ENCODE peak calls at places on chromosome 12, in eight cellular contexts. H, W, F, K, R, S, X and C are unnamed samples.

GRCh38 chr12:90216815-90217214 is 508.2 kb upstream of the ATP2B1 start:
- DNase-seq in R (no peak), W (no peak), S (no peak), F (no peak), H (no peak), K (no peak), X (no peak), C (no peak)

GRCh38 chr12:12406762-12407161 is 49.9 kb downstream of the BORCS5 start:
- DNase-seq in H (no peak), W (no peak), F (no peak), R (no peak), X (no peak), K (no peak), S (no peak), C (no peak)

GRCh38 chr12:4450551-4451112 is 5.0 kb upstream of the FGF6 start:
- DNase-seq in S (no peak), W (no peak), H (peak; percentile 49), X (no peak), K (peak; percentile 73), F (no peak), R (peak; percentile 34), C (no peak)

GRCh38 chr12:42119085-42119633 is 25.5 kb downstream of the GXYLT1 start:
- DNase-seq in W (no peak), K (no peak), F (no peak), R (no peak), X (no peak), H (no peak), S (no peak), C (no peak)

GRCh38 chr12:52164624-52165023 is 27.2 kb downstream of the KRT80 start:
- DNase-seq in X (no peak), W (no peak), K (peak; percentile 84), H (no peak), S (no peak), R (no peak), F (no peak), C (no peak)

GRCh38 chr12:26651566-26652188 is 181.3 kb downstream of the ITPR2 start:
- DNase-seq in H (peak; percentile 89), K (peak; percentile 88), W (no peak), X (peak; percentile 41), S (peak; percentile 42), R (peak; percentile 58), F (no peak), C (peak; percentile 71)

GRCh38 chr12:5138845-5139244 is 95.2 kb downstream of the KCNA5 start:
- DNase-seq in S (no peak), W (no peak), X (no peak), H (no peak), K (no peak), R (no peak), F (no peak), C (no peak)

GRCh38 chr12:75481774-75482173 is 1.2 kb downstream of the GLIPR1 start:
- DNase-seq in S (no peak), F (no peak), K (no peak), X (no peak), W (no peak), R (no peak), H (no peak), C (no peak)

GRCh38 chr12:132215644-132215989 is 71.4 kb downstream of the NOC4L start:
- DNase-seq in R (no peak), S (no peak), W (no peak), F (no peak), H (no peak), K (no peak), X (no peak), C (no peak)

GRCh38 chr12:51812871-51813270 is 35.6 kb downstream of the FIGNL2 start:
- DNase-seq in H (no peak), K (no peak), F (no peak), W (no peak), R (no peak), X (no peak), S (no peak), C (no peak)

GRCh38 chr12:6827982-6828670 is at the start of gene P3H3:
- DNase-seq in F (no peak), X (peak; percentile 73), K (peak; percentile 86), S (no peak), H (peak; percentile 86), R (peak; percentile 56), W (no peak), C (no peak)

GRCh38 chr12:106258226-106258625 is 10.4 kb upstream of the CKAP4 start:
- DNase-seq in S (no peak), K (no peak), R (no peak), F (no peak), H (no peak), W (no peak), X (no peak), C (no peak)

GRCh38 chr12:57173089-57173488 is 25.7 kb upstream of the LRP1-AS start:
- DNase-seq in X (peak; percentile 68), W (no peak), R (peak; percentile 23), F (no peak), H (peak; percentile 84), S (peak; percentile 22), K (peak; percentile 65), C (no peak)

GRCh38 chr12:53254816-53255545 is 13.1 kb upstream of the ESPL1 start:
- DNase-seq in H (no peak), W (no peak), R (no peak), S (no peak), F (no peak), K (no peak), X (no peak), C (no peak)

GRCh38 chr12:47940773-47941474 is 22.5 kb upstream of the TMEM106C start:
- DNase-seq in H (no peak), S (no peak), W (no peak), K (no peak), F (no peak), X (no peak), R (no peak), C (no peak)
- H3K4me1 ChIP-seq in H (peaks cover 13% of the 10 kb centered on the region), S (peaks cover 7% of the 10 kb centered on the region), W (peaks cover 3% of the 10 kb centered on the region), K (no peaks in the 10 kb centered on the region), F (no peaks in the 10 kb centered on the region), X (no peaks in the 10 kb centered on the region), R (peaks cover 5% of the 10 kb centered on the region), C (no peaks in the 10 kb centered on the region)

DNA sequence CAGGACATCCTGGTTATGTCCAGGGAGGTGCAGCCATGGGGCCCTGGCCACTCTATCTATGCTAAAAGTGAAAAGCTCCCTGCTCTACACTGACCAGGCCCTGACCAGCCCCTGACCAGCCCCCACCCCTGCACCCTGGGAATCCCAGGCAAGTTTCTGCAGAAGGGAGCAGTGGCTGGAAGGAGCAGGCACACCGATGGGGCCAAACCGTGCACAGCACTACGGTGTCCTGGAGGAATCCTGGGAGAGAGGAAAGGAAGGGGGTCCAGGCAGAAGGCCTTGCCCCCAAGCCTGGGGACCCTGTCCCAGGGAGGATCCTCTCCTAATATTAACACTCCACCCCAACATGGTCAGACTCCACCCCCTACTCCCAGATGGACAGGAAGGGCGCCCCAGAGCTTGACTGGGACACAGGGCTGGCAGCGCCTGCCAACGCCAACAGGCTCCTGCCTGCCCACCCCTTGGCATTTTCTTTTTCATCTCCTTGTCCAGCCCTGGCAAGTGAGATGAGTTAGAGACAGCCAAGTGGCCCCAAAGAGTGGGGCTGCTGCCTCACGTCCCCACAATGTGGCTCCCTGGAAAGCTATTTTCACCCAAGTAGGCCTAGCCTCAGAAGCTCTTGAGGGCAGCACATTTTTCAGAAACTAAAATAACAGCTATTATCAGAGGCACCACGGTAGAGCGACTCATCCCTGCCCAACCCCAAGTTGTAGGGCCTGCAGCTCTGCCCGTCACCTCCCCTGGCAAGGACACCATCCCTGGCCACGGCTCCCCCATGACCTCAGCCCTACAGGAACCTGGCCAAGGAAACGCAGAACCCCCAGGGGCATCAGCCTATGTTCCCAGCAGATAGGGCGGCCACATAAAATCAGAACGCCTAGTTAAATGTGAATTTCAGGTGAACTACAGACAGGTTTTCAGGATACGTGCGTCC is 82.6 kb downstream of the SCARB1 start:
- DNase-seq in K (no peak), H (no peak), S (no peak), F (no peak), X (no peak), R (no peak), W (no peak), C (peak; percentile 81)
- H3K4me1 ChIP-seq in K (no peaks in the 10 kb centered on the region), H (no peaks in the 10 kb centered on the region), S (no peaks in the 10 kb centered on the region), F (peaks cover 5% of the 10 kb centered on the region), X (no peaks in the 10 kb centered on the region), R (peaks cover 5% of the 10 kb centered on the region), W (no peaks in the 10 kb centered on the region), C (peaks cover 20% of the 10 kb centered on the region)

DNA sequence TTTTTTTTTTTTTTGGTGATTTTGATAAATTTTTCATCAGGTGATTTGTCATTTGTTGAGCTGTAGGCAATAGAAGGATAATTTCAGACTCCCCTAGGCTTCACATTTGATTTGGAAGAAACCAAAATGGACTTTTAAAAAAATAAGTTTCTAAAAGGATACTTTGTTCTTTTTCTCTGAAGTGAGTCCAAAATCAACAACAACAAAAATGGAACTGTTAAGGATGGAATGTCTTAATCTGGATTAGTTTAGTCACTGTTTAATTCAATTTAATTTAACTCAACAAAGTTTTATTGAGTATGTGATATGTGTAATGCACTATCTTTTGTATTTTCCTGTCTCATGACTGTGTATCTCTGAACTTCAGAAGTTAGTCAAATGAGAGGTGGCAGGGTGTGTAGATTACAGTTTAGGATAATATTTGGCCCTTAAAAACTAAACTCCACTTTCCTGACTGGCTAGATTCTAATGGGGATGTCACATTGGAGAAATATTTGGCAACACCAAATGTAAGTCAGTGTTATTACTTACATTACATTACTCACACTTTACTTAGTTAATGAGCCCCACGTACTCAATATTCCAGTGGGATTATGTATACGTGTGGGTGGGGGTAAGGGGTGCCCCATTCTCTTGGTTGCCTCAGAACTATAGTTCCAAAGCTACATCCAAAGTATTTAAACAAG is 209.7 kb downstream of the BCAT1 start:
- DNase-seq in X (no peak), S (no peak), R (no peak), F (no peak), H (no peak), W (no peak), K (no peak), C (no peak)
- H3K4me1 ChIP-seq in X (no peaks in the 10 kb centered on the region), S (peaks cover 4% of the 10 kb centered on the region), R (peaks cover 5% of the 10 kb centered on the region), F (no peaks in the 10 kb centered on the region), H (peaks cover 4% of the 10 kb centered on the region), W (no peaks in the 10 kb centered on the region), K (peaks cover under 1% of the 10 kb centered on the region), C (no peaks in the 10 kb centered on the region)

GRCh38 chr12:46554461-46554860 is 181.9 kb upstream of the SLC38A2 start:
- DNase-seq in R (no peak), X (no peak), S (no peak), H (no peak), W (no peak), F (no peak), K (no peak), C (no peak)

GRCh38 chr12:46555379-46555778 is 182.8 kb upstream of the SLC38A2 start:
- DNase-seq in X (no peak), H (no peak), K (no peak), F (no peak), S (no peak), R (no peak), W (no peak), C (no peak)

GRCh38 chr12:46556105-46556559 is 183.6 kb upstream of the SLC38A2 start:
- DNase-seq in S (no peak), F (no peak), K (no peak), R (peak; percentile 49), H (no peak), X (no peak), W (no peak), C (no peak)

GRCh38 chr12:46553266-46553665 is 180.7 kb upstream of the SLC38A2 start:
- DNase-seq in K (peak; percentile 32), H (no peak), S (no peak), X (no peak), W (no peak), R (no peak), F (no peak), C (no peak)

DNA sequence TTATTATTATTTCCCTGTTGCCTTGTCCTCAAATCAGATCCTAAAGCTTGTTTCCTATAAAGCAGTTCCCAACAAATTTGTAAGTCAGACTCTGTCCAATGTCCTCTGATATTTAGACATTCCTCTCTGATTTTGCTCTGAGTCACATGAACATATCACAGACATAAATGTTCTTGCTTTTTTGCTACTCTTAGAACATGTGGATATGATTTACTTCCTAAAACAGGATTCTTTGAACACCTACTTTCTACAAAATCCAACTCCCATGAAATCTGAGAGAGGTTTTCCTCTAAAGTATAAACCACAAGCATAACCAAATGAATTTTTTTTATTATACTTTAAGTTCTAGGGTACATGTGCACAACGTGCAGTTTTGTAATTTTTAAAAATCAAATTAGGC is 181.3 kb upstream of the SLC38A2 start:
- DNase-seq in K (no peak), F (no peak), R (no peak), W (no peak), X (no peak), S (no peak), H (no peak), C (no peak)
- H3K4me1 ChIP-seq in K (no peaks in the 10 kb centered on the region), F (no peaks in the 10 kb centered on the region), R (peaks cover 18% of the 10 kb centered on the region), W (peaks cover 31% of the 10 kb centered on the region), X (no peaks in the 10 kb centered on the region), S (peaks cover 10% of the 10 kb centered on the region), H (peaks cover 16% of the 10 kb centered on the region), C (peaks cover 25% of the 10 kb centered on the region)